ENCODE peak calls at places on chromosomes 1 and 21, in nine cellular contexts. Q, L, C, T, U, X, S, Z and N are unnamed samples.

GRCh38 chr1:214566158-214567104 is 15.0 kb upstream of the PTPN14 start:
- DNase-seq in Q (no peak), L (peak; percentile 61), C (no peak), T (peak; percentile 76), U (no peak), X (no peak), S (no peak), Z (peak; percentile 95), N (no peak)

GRCh38 chr1:167126811-167127210 is 32.9 kb downstream of the STYXL2 start:
- DNase-seq in Q (no peak), L (no peak), C (no peak), T (no peak), U (no peak), X (no peak), S (no peak), Z (no peak), N (no peak)

GRCh38 chr21:31616216-31616615 is 43.3 kb upstream of the SOD1 start:
- DNase-seq in Q (no peak), L (no peak), C (no peak), T (no peak), U (no peak), X (no peak), S (no peak), Z (no peak), N (no peak)

GRCh38 chr1:3320246-3321152 is 134.0 kb upstream of the ARHGEF16 start:
- DNase-seq in Q (no peak), L (peak; percentile 26), C (no peak), T (peak; percentile 48), U (no peak), X (no peak), S (no peak), Z (peak; percentile 16), N (no peak)

GRCh38 chr1:183622884-183623785 is 12.4 kb downstream of the ARPC5 start:
- DNase-seq in Q (peak; percentile 83), L (peak; percentile 71), C (peak; percentile 12), T (peak; percentile 65), U (peak; percentile 31), X (peak; percentile 51), S (peak; percentile 22), Z (peak; percentile 90), N (peak; percentile 25)

GRCh38 chr1:42165511-42166210 is 1.1 kb upstream of the GUCA2A start:
- DNase-seq in Q (no peak), L (no peak), C (no peak), T (peak; percentile 32), U (no peak), X (no peak), S (no peak), Z (peak; percentile 91), N (no peak)

GRCh38 chr1:53131590-53131938 is 10.9 kb downstream of the SLC1A7 start:
- DNase-seq in Q (no peak), L (no peak), C (no peak), T (no peak), U (no peak), X (no peak), S (no peak), Z (no peak), N (no peak)

GRCh38 chr21:31342328-31342727 is 1.7 kb downstream of the TIAM1 start:
- DNase-seq in Q (no peak), L (no peak), C (no peak), T (no peak), U (no peak), X (no peak), S (no peak), Z (no peak), N (no peak)

GRCh38 chr1:233114860-233115259 is 164.4 kb downstream of the NTPCR start:
- DNase-seq in Q (no peak), L (no peak), C (no peak), T (no peak), U (no peak), X (no peak), S (no peak), Z (no peak), N (no peak)

GRCh38 chr1:184892116-184892515 is 82.2 kb downstream of the NIBAN1 start:
- DNase-seq in Q (peak; percentile 67), L (peak; percentile 48), C (no peak), T (no peak), U (no peak), X (no peak), S (peak; percentile 47), Z (no peak), N (no peak)

GRCh38 chr21:36839123-36839522 is 127.3 kb downstream of the HLCS start:
- DNase-seq in Q (no peak), L (no peak), C (no peak), T (peak; percentile 68), U (no peak), X (no peak), S (no peak), Z (peak; percentile 52), N (no peak)

GRCh38 chr1:1684031-1684681 is 8.4 kb downstream of the SLC35E2B start:
- DNase-seq in Q (no peak), L (no peak), C (no peak), T (no peak), U (no peak), X (no peak), S (no peak), Z (no peak), N (no peak)

GRCh38 chr1:3923378-3924185 is 23.5 kb upstream of the C1orf174 start:
- DNase-seq in Q (no peak), L (no peak), C (no peak), T (no peak), U (no peak), X (no peak), S (no peak), Z (no peak), N (no peak)

GRCh38 chr1:220893701-220894024 is 14.4 kb downstream of the HLX start:
- DNase-seq in Q (no peak), L (no peak), C (no peak), T (no peak), U (no peak), X (no peak), S (no peak), Z (no peak), N (no peak)

GRCh38 chr1:246214708-246215504 is 292.2 kb downstream of the SMYD3 start:
- DNase-seq in Q (peak; percentile 78), L (no peak), C (no peak), T (peak; percentile 93), U (no peak), X (no peak), S (no peak), Z (peak; percentile 59), N (no peak)

GRCh38 chr1:195664628-195665027 is 943.6 kb downstream of the KCNT2 start:
- DNase-seq in Q (no peak), L (no peak), C (no peak), T (peak; percentile 22), U (no peak), X (no peak), S (no peak), Z (peak; percentile 10), N (no peak)

GRCh38 chr21:39184050-39184980 is 1.1 kb upstream of the PSMG1 start:
- DNase-seq in Q (peak; percentile 35), L (no peak), C (no peak), T (peak; percentile 37), U (no peak), X (no peak), S (no peak), Z (peak; percentile 10), N (no peak)

GRCh38 chr1:83552820-83553219 is 446.1 kb downstream of the TTLL7 start:
- DNase-seq in Q (no peak), L (no peak), C (no peak), T (no peak), U (no peak), X (no peak), S (no peak), Z (no peak), N (no peak)

GRCh38 chr1:230317823-230318819 is 108.0 kb downstream of the PGBD5 start:
- DNase-seq in Q (no peak), L (no peak), C (no peak), T (no peak), U (no peak), X (no peak), S (no peak), Z (peak; percentile 27), N (no peak)

GRCh38 chr1:229624906-229625871 is 733 bp downstream of the TAF5L start:
- DNase-seq in Q (peak; percentile 61), L (peak; percentile 73), C (peak; percentile 43), T (peak; percentile 40), U (peak; percentile 4), X (no peak), S (peak; percentile 75), Z (peak; percentile 66), N (no peak)

GRCh38 chr1:63739452-63739851 is 34.4 kb upstream of the ROR1 start:
- DNase-seq in Q (no peak), L (no peak), C (no peak), T (no peak), U (no peak), X (no peak), S (no peak), Z (no peak), N (no peak)

GRCh38 chr1:230823421-230823820 is 44.9 kb downstream of the C1orf198 start:
- DNase-seq in Q (no peak), L (no peak), C (no peak), T (no peak), U (no peak), X (no peak), S (no peak), Z (no peak), N (no peak)

GRCh38 chr21:33396966-33397365 is 6.2 kb upstream of the IFNGR2 start:
- DNase-seq in Q (no peak), L (no peak), C (no peak), T (peak; percentile 86), U (no peak), X (no peak), S (no peak), Z (no peak), N (no peak)

GRCh38 chr1:29113407-29114117 is 10.1 kb downstream of the TMEM200B start:
- DNase-seq in Q (no peak), L (peak; percentile 28), C (no peak), T (no peak), U (no peak), X (no peak), S (no peak), Z (no peak), N (no peak)

GRCh38 chr21:26888256-26888655 is 43.0 kb upstream of the ADAMTS1 start:
- DNase-seq in Q (no peak), L (no peak), C (no peak), T (peak; percentile 35), U (no peak), X (no peak), S (no peak), Z (no peak), N (no peak)

GRCh38 chr1:64980745-64981601 is 14.6 kb upstream of the JAK1 start:
- DNase-seq in Q (no peak), L (no peak), C (no peak), T (peak; percentile 22), U (no peak), X (no peak), S (no peak), Z (peak; percentile 76), N (no peak)

GRCh38 chr21:38241029-38241740 is 15.6 kb upstream of the KCNJ15 start:
- DNase-seq in Q (no peak), L (no peak), C (no peak), T (peak; percentile 97), U (no peak), X (no peak), S (no peak), Z (peak; percentile 58), N (no peak)

GRCh38 chr1:222821239-222821638 is 6.4 kb downstream of the DISP1 start:
- DNase-seq in Q (no peak), L (no peak), C (no peak), T (no peak), U (no peak), X (no peak), S (no peak), Z (no peak), N (no peak)

GRCh38 chr1:17579951-17580939 is 40.7 kb downstream of the ARHGEF10L start:
- DNase-seq in Q (no peak), L (no peak), C (no peak), T (no peak), U (no peak), X (no peak), S (no peak), Z (peak; percentile 87), N (no peak)

GRCh38 chr1:230102046-230102445 is 35.0 kb downstream of the GALNT2 start:
- DNase-seq in Q (no peak), L (no peak), C (no peak), T (no peak), U (no peak), X (no peak), S (no peak), Z (no peak), N (no peak)

GRCh38 chr21:32173106-32173755 is 105.6 kb downstream of the MIS18A start:
- DNase-seq in Q (no peak), L (no peak), C (no peak), T (no peak), U (no peak), X (no peak), S (no peak), Z (no peak), N (no peak)